ENCODE peak calls at places on chromosomes 5 and 9, in seven cellular contexts. One of them, this sample, is unnamed. For H3K9me3, the result is how much of the 10 kb centered on the place peaks cover.

GRCh38 chr5:68141494-68141893 is 74.1 kb upstream of the PIK3R1 start:
- DNase-seq in fibroblast of lung: peak
- DNase-seq in keratinocyte: no peak
- DNase-seq in ovary: no peak
- DNase-seq in heart left ventricle: no peak
- DNase-seq in MM.1S: peak
- DNase-seq in stomach: no peak
- DNase-seq in this sample: no peak

GRCh38 chr9:87069690-87070089 is 122.4 kb upstream of the GAS1 start:
- DNase-seq in fibroblast of lung: peak
- DNase-seq in keratinocyte: no peak
- DNase-seq in ovary: no peak
- DNase-seq in heart left ventricle: no peak
- DNase-seq in MM.1S: no peak
- DNase-seq in stomach: no peak
- DNase-seq in this sample: no peak

GRCh38 chr9:87140605-87141109 is 193.4 kb upstream of the GAS1 start:
- DNase-seq in fibroblast of lung: no peak
- DNase-seq in keratinocyte: no peak
- DNase-seq in ovary: no peak
- DNase-seq in heart left ventricle: no peak
- DNase-seq in MM.1S: no peak
- DNase-seq in stomach: no peak
- DNase-seq in this sample: no peak

GRCh38 chr5:108615216-108615615 is 132.5 kb upstream of the FER start:
- DNase-seq in fibroblast of lung: peak
- DNase-seq in keratinocyte: no peak
- DNase-seq in ovary: no peak
- DNase-seq in heart left ventricle: no peak
- DNase-seq in MM.1S: no peak
- DNase-seq in stomach: no peak
- DNase-seq in this sample: no peak

GRCh38 chr9:35835216-35835604 is 6.2 kb downstream of the TMEM8B start:
- DNase-seq in fibroblast of lung: no peak
- DNase-seq in keratinocyte: no peak
- DNase-seq in ovary: no peak
- DNase-seq in heart left ventricle: no peak
- DNase-seq in MM.1S: no peak
- DNase-seq in stomach: peak
- DNase-seq in this sample: no peak

GRCh38 chr5:173953528-173954090 is 35.4 kb upstream of the C5orf47 start:
- DNase-seq in fibroblast of lung: peak
- DNase-seq in keratinocyte: no peak
- DNase-seq in ovary: no peak
- DNase-seq in heart left ventricle: no peak
- DNase-seq in MM.1S: no peak
- DNase-seq in stomach: no peak
- DNase-seq in this sample: no peak

GRCh38 chr9:72205513-72205912 is 56.3 kb downstream of the GDA start:
- DNase-seq in fibroblast of lung: no peak
- DNase-seq in keratinocyte: no peak
- DNase-seq in ovary: no peak
- DNase-seq in heart left ventricle: no peak
- DNase-seq in MM.1S: peak
- DNase-seq in stomach: no peak
- DNase-seq in this sample: no peak

GRCh38 chr5:72654231-72654630 is 147.0 kb upstream of the ZNF366 start:
- DNase-seq in fibroblast of lung: no peak
- DNase-seq in keratinocyte: no peak
- DNase-seq in ovary: no peak
- DNase-seq in heart left ventricle: no peak
- DNase-seq in MM.1S: no peak
- DNase-seq in stomach: no peak
- DNase-seq in this sample: no peak

GRCh38 chr5:69431424-69432303 is 16.7 kb downstream of the MARVELD2 start:
- DNase-seq in fibroblast of lung: no peak
- DNase-seq in keratinocyte: no peak
- DNase-seq in ovary: no peak
- DNase-seq in heart left ventricle: no peak
- DNase-seq in MM.1S: no peak
- DNase-seq in stomach: no peak
- DNase-seq in this sample: no peak

GRCh38 chr9:97853056-97853843 is at the start of gene FOXE1:
- DNase-seq in fibroblast of lung: no peak
- DNase-seq in keratinocyte: no peak
- DNase-seq in ovary: no peak
- DNase-seq in heart left ventricle: no peak
- DNase-seq in MM.1S: no peak
- DNase-seq in stomach: no peak
- DNase-seq in this sample: no peak

GRCh38 chr5:55062039-55062779 is 38.2 kb downstream of the GZMK start:
- DNase-seq in fibroblast of lung: no peak
- DNase-seq in keratinocyte: no peak
- DNase-seq in ovary: no peak
- DNase-seq in heart left ventricle: no peak
- DNase-seq in MM.1S: no peak
- DNase-seq in stomach: no peak
- DNase-seq in this sample: peak

DNA sequence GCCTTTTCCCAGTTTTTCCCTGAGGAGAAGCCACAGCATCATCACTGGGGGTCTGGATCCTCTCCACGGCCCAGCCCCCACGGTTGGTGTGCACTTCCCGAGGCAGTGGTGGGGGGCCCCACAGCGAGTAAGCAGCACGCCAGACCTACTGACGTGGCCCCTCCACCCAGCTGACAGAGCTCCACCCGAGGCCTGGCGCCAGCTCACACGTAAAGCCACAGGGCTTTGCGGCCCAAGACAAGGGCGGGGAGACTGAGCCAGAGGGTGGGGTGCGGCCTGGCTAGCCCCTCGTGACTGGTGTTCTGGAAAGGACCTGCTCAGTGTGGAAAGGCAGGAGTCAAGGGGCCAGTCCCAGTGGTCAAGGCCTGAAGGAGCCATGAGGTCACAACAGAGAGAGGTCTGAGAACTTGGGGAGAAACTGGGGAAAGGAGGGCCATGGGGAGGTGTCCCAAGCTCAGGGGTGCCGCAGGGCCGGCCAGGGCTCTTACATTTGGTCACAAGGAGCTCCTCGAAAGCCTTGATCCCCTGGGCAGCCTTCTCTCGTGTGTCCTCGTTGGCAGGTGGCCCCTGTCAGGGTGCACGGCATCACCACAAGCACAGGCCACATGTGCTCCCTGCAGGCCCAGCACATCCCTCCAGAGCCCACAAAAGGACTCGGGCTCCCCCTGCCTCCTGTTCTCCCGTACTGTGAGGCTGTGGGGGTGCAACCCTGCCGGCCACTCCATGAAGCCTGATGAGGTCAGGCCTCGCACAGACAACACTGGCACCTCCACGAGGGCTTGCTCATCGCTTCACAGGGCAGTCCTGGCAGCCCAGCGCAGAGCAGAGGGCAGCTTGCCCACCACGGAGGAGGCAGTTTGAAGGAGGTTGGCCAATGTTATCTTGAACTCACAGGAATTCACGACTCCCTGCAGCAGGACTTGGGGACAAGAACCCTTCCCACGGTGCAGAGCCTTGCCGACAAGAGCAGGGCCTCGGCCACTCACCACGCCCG is 5.4 kb downstream of the SNAPC4 start:
- DNase-seq in fibroblast of lung: no peak
- DNase-seq in keratinocyte: no peak
- DNase-seq in ovary: no peak
- DNase-seq in heart left ventricle: no peak
- DNase-seq in MM.1S: no peak
- DNase-seq in stomach: no peak
- DNase-seq in this sample: no peak
- TF ChIP-seq CTCF in fibroblast of lung: no peak
- TF ChIP-seq CTCF in keratinocyte: no peak
- TF ChIP-seq CTCF in ovary: no peak
- TF ChIP-seq CTCF in heart left ventricle: no peak
- TF ChIP-seq CTCF in MM.1S: no peak
- TF ChIP-seq CTCF in stomach: no peak
- TF ChIP-seq CTCF in this sample: no peak

DNA sequence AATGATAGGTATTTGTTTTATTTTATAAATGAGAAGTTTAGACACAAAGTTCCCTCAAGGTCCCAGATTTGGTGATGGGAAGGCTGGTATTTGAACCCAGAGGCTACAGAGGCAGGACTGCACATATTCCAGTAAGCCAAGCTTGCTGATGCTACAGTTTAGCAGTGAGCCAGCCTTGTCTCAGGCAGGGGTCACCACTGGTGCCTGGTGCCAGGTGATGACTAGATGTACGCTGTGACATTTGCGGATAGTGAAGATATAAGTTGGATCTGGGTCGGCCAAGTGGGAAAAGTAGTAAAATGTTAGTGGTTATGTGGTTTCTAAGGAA is 143.9 kb downstream of the AOPEP start:
- DNase-seq in fibroblast of lung: no peak
- DNase-seq in keratinocyte: no peak
- DNase-seq in ovary: no peak
- DNase-seq in heart left ventricle: no peak
- DNase-seq in MM.1S: no peak
- DNase-seq in stomach: no peak
- DNase-seq in this sample: no peak
- H3K27ac ChIP-seq in fibroblast of lung: no peak
- H3K27ac ChIP-seq in keratinocyte: peak
- H3K27ac ChIP-seq in ovary: no peak
- H3K27ac ChIP-seq in heart left ventricle: peak
- H3K27ac ChIP-seq in MM.1S: peak
- H3K27ac ChIP-seq in stomach: no peak
- H3K27ac ChIP-seq in this sample: peak

DNA sequence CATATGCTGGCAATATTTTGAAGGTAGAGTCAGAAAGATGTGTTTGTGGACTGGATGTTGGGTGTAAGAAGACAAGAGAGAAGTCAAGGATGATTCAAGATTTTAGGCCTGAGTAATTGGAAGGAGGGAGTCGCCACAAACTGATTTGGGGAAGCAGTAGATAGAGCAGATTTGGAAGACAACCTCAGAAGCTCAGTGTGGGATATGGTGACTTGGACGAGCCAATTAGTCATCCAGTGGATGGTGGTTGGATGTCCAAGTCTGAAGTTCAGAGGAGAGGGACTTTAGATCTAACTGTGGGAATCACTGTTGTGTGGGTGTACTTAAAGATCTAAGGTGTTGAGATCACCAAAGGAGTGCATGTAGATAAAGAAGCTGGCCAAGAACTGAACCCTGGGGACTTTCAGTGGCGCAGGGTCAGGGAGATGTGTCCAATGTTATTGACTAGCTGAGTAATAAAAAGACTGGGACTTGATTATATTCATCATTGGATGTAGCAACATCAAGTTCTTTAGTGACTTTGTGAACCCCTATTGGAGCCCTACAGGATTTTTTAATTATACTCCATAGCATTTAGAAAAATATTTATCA is 2.3 kb downstream of the IDNK start:
- DNase-seq in fibroblast of lung: no peak
- DNase-seq in keratinocyte: no peak
- DNase-seq in ovary: no peak
- DNase-seq in heart left ventricle: no peak
- DNase-seq in MM.1S: no peak
- DNase-seq in stomach: no peak
- DNase-seq in this sample: no peak
- H3K9me3 ChIP-seq in fibroblast of lung: under half
- H3K9me3 ChIP-seq in keratinocyte: under half
- H3K9me3 ChIP-seq in ovary: under half
- H3K9me3 ChIP-seq in heart left ventricle: under half
- H3K9me3 ChIP-seq in MM.1S: under half
- H3K9me3 ChIP-seq in stomach: under half
- H3K9me3 ChIP-seq in this sample: under half

GRCh38 chr9:129873563-129873962 is 38.3 kb downstream of the USP20 start:
- DNase-seq in fibroblast of lung: no peak
- DNase-seq in keratinocyte: no peak
- DNase-seq in ovary: no peak
- DNase-seq in heart left ventricle: no peak
- DNase-seq in MM.1S: no peak
- DNase-seq in stomach: no peak
- DNase-seq in this sample: no peak

GRCh38 chr9:129875687-129876395 is 40.6 kb downstream of the USP20 start:
- DNase-seq in fibroblast of lung: no peak
- DNase-seq in keratinocyte: no peak
- DNase-seq in ovary: no peak
- DNase-seq in heart left ventricle: no peak
- DNase-seq in MM.1S: no peak
- DNase-seq in stomach: no peak
- DNase-seq in this sample: no peak

GRCh38 chr9:129874261-129875101 is 39.2 kb downstream of the USP20 start:
- DNase-seq in fibroblast of lung: no peak
- DNase-seq in keratinocyte: no peak
- DNase-seq in ovary: no peak
- DNase-seq in heart left ventricle: no peak
- DNase-seq in MM.1S: no peak
- DNase-seq in stomach: no peak
- DNase-seq in this sample: no peak

GRCh38 chr9:129876815-129877214 is 41.6 kb downstream of the USP20 start:
- DNase-seq in fibroblast of lung: no peak
- DNase-seq in keratinocyte: no peak
- DNase-seq in ovary: no peak
- DNase-seq in heart left ventricle: no peak
- DNase-seq in MM.1S: no peak
- DNase-seq in stomach: no peak
- DNase-seq in this sample: no peak

GRCh38 chr9:129875181-129875611 is 39.9 kb downstream of the USP20 start:
- DNase-seq in fibroblast of lung: no peak
- DNase-seq in keratinocyte: no peak
- DNase-seq in ovary: no peak
- DNase-seq in heart left ventricle: no peak
- DNase-seq in MM.1S: no peak
- DNase-seq in stomach: no peak
- DNase-seq in this sample: no peak
- TF ChIP-seq CTCF in fibroblast of lung: no peak
- TF ChIP-seq CTCF in keratinocyte: no peak
- TF ChIP-seq CTCF in ovary: no peak
- TF ChIP-seq CTCF in heart left ventricle: no peak
- TF ChIP-seq CTCF in MM.1S: no peak
- TF ChIP-seq CTCF in stomach: no peak
- TF ChIP-seq CTCF in this sample: no peak

GRCh38 chr9:37167456-37167855 is 47.1 kb downstream of the ZCCHC7 start:
- DNase-seq in fibroblast of lung: peak
- DNase-seq in keratinocyte: no peak
- DNase-seq in ovary: no peak
- DNase-seq in heart left ventricle: no peak
- DNase-seq in MM.1S: no peak
- DNase-seq in stomach: no peak
- DNase-seq in this sample: no peak
- H3K27ac ChIP-seq in fibroblast of lung: no peak
- H3K27ac ChIP-seq in keratinocyte: no peak
- H3K27ac ChIP-seq in ovary: no peak
- H3K27ac ChIP-seq in heart left ventricle: no peak
- H3K27ac ChIP-seq in MM.1S: no peak
- H3K27ac ChIP-seq in stomach: no peak
- H3K27ac ChIP-seq in this sample: no peak

This sample was measured in CD4-positive, alpha-beta T cell.